ENCODE peak calls at places on chromosomes 3 and 15, in ten cellular contexts. Y is adrenal gland, T is upper lobe of right lung, A is HL-60, Q is heart left ventricle, N is AG04450, W is stomach, M is tibial nerve, I is HCT116, Z is brain microvascular endothelial cell. E is an unnamed sample.

GRCh38 chr3:195187609-195188529 is 83.1 kb downstream of the XXYLT1 start:
- DNase-seq in Y (peak), T (no peak), A (no peak), Q (no peak), N (no peak), W (no peak), M (no peak), I (no peak), Z (no peak), E (no peak)

GRCh38 chr3:145134738-145135137 is 1026.2 kb downstream of the PLOD2 start:
- DNase-seq in Y (no peak), T (no peak), A (no peak), Q (no peak), N (no peak), W (no peak), M (no peak), I (no peak), Z (no peak), E (no peak)

GRCh38 chr15:95458736-95459135 is 871.8 kb upstream of the NR2F2 start:
- DNase-seq in Y (no peak), T (no peak), A (no peak), Q (no peak), N (no peak), W (no peak), M (no peak), I (no peak), Z (no peak), E (no peak)

GRCh38 chr3:149468504-149469212 is 5.8 kb upstream of the TM4SF4 start:
- DNase-seq in Y (no peak), T (no peak), A (no peak), Q (no peak), N (no peak), W (peak), M (no peak), I (no peak), Z (no peak), E (no peak)

GRCh38 chr3:141266797-141267555 is 35.4 kb downstream of the PXYLP1 start:
- DNase-seq in Y (peak), T (no peak), A (no peak), Q (no peak), N (no peak), W (no peak), M (no peak), I (no peak), Z (no peak), E (peak)

GRCh38 chr15:31271706-31272557 is 54.7 kb upstream of the KLF13 start:
- DNase-seq in Y (peak), T (no peak), A (no peak), Q (peak), N (no peak), W (peak), M (no peak), I (no peak), Z (no peak), E (peak)

GRCh38 chr15:48905216-48905615 is 27.3 kb downstream of the EID1 start:
- DNase-seq in Y (no peak), T (no peak), A (no peak), Q (no peak), N (no peak), W (no peak), M (no peak), I (no peak), Z (no peak), E (no peak)

GRCh38 chr15:32717290-32718081 is at the start of gene GREM1:
- DNase-seq in Y (no peak), T (no peak), A (no peak), Q (no peak), N (no peak), W (no peak), M (no peak), I (no peak), Z (peak), E (no peak)

GRCh38 chr15:101425787-101426365 is 63.6 kb downstream of the PCSK6 start:
- DNase-seq in Y (no peak), T (no peak), A (no peak), Q (no peak), N (no peak), W (no peak), M (no peak), I (no peak), Z (no peak), E (no peak)

GRCh38 chr3:111324645-111325044 is 217.4 kb upstream of the CD96 start:
- DNase-seq in Y (no peak), T (no peak), A (no peak), Q (no peak), N (no peak), W (no peak), M (no peak), I (no peak), Z (no peak), E (no peak)

GRCh38 chr3:32815812-32816438 is 1.9 kb upstream of the TRIM71 start:
- DNase-seq in Y (no peak), T (no peak), A (no peak), Q (no peak), N (no peak), W (no peak), M (no peak), I (no peak), Z (no peak), E (no peak)

GRCh38 chr3:71859128-71859519 is 74.2 kb upstream of the PROK2 start:
- DNase-seq in Y (no peak), T (no peak), A (peak), Q (no peak), N (no peak), W (no peak), M (no peak), I (peak), Z (no peak), E (no peak)

GRCh38 chr3:160180581-160181216 is 44.5 kb upstream of the C3orf80 start:
- DNase-seq in Y (peak), T (no peak), A (no peak), Q (no peak), N (no peak), W (no peak), M (no peak), I (no peak), Z (no peak), E (no peak)

GRCh38 chr3:184674626-184675025 is 37.2 kb downstream of the MAGEF1 start:
- DNase-seq in Y (no peak), T (no peak), A (no peak), Q (no peak), N (no peak), W (no peak), M (no peak), I (no peak), Z (no peak), E (no peak)

GRCh38 chr3:129329858-129330257 is 51.2 kb downstream of the HMCES start:
- DNase-seq in Y (no peak), T (no peak), A (no peak), Q (no peak), N (no peak), W (no peak), M (no peak), I (no peak), Z (no peak), E (no peak)

GRCh38 chr3:129327510-129327909 is 48.8 kb downstream of the HMCES start:
- DNase-seq in Y (no peak), T (no peak), A (no peak), Q (no peak), N (no peak), W (no peak), M (no peak), I (no peak), Z (no peak), E (no peak)

GRCh38 chr3:129326591-129326990 is 47.9 kb downstream of the HMCES start:
- DNase-seq in Y (no peak), T (no peak), A (no peak), Q (no peak), N (no peak), W (no peak), M (no peak), I (no peak), Z (no peak), E (no peak)

GRCh38 chr3:129333891-129334290 is 55.2 kb downstream of the HMCES start:
- DNase-seq in Y (no peak), T (no peak), A (no peak), Q (no peak), N (no peak), W (no peak), M (no peak), I (no peak), Z (no peak), E (no peak)

DNA sequence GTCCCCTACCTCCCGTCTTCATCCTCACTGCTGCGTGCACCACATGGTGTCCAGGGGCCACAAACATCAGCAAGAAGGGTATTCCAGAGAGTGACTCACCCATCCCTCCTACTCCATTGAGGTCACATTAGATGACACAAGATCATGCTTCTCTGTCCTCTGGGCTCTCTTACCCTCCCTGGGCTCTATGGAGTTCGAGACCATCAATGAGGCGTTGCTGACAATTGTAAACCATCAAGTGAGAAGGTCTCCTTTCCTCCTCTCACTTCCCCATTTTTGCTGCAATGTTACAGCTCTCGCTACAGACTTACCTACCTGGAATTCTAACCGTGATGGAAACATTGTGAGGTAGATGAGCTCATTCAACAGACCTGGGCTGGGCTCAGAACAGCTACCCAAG is 51.7 kb downstream of the HMCES start:
- DNase-seq in Y (no peak), T (no peak), A (no peak), Q (no peak), N (no peak), W (no peak), M (no peak), I (no peak), Z (no peak), E (no peak)
- H3K4me3 ChIP-seq in Y (no peak), T (no peak), A (no peak), Q (no peak), N (no peak), W (no peak), M (no peak), I (no peak), Z (no peak), E (no peak)

GRCh38 chr3:85360742-85361387 is 402.1 kb downstream of the CADM2 start:
- DNase-seq in Y (peak), T (no peak), A (no peak), Q (no peak), N (no peak), W (peak), M (no peak), I (no peak), Z (peak), E (no peak)
- TF ChIP-seq CTCF in Y (peak), T (peak), A (peak), Q (no peak), N (peak), W (no peak), M (peak), I (no peak), Z (peak), E (no peak)

GRCh38 chr15:69467636-69468035 is 15.0 kb downstream of the RPLP1 start:
- DNase-seq in Y (peak), T (peak), A (no peak), Q (no peak), N (no peak), W (peak), M (no peak), I (no peak), Z (no peak), E (no peak)

GRCh38 chr15:69465253-69465652 is 12.6 kb downstream of the RPLP1 start:
- DNase-seq in Y (peak), T (no peak), A (no peak), Q (no peak), N (no peak), W (no peak), M (no peak), I (no peak), Z (no peak), E (no peak)

GRCh38 chr15:69469467-69470191 is 17.0 kb downstream of the RPLP1 start:
- DNase-seq in Y (peak), T (no peak), A (no peak), Q (no peak), N (no peak), W (no peak), M (no peak), I (no peak), Z (peak), E (no peak)

GRCh38 chr15:69466733-69467132 is 14.1 kb downstream of the RPLP1 start:
- DNase-seq in Y (no peak), T (no peak), A (no peak), Q (no peak), N (no peak), W (no peak), M (no peak), I (no peak), Z (no peak), E (no peak)

DNA sequence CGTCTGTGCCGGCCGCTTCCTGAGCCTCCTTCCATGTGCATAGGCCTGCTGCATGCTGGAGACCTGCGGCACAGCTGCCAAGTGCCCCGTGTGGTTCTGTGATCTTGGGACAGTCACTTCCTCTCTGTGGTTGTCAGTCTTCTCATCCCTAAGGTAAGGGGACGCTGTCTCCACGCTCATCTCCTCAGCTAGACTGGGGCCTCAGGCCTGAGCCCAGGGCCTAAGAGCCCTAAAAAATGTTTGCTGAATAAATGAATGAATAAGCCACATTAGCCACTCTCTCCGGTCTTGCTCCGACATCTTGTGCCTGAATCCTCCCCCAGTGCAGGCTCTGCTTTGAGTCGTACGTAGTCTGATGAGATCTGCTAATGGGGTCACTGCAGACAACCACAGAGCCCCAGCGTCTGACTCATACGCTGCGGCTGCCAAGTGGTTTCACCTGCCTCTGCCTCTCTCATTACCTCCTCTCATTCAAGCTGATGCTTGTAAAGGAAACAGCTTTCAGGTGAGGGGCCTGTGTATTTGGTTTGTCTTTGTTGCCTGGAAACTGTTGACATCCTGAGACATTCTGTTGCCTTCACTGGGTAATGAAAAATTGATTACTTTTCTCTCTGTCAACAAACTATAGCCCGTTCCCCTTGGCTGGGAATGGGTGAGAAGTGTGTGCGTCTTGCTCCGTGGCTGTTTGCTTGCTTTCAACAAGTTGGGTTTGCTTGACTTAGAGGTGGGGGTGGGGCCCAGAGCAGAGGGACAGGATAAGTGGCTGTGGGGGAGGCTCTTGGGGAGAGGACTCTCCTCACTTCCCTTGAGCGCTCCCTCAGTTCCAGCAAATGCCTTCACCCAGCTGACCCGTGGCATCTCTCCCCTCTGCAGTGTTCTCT is 15.9 kb downstream of the RPLP1 start:
- DNase-seq in Y (peak), T (peak), A (peak), Q (no peak), N (peak), W (peak), M (no peak), I (no peak), Z (peak), E (no peak)
- H3K27ac ChIP-seq in Y (no peak), T (peak), A (peak), Q (no peak), N (peak), W (peak), M (no peak), I (no peak), Z (no peak), E (no peak)

DNA sequence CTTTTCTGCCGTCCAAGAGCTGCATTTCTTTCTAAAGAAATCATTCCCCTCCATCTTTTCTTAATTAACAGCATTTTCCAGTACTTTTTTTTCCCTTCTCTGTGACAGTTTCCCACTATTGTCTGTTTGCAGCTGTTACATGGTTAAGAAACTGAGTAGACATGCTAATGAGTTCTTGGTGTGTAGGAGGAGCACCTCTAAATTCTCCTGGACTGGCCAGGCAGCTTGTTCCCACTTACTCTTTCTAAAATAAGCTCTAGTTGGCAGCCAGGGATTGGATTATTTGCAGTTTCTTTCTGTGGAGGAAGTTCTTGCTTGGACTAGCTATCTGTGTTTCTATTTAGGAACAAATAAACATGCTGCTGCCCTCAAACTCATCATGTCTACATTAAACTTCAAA is 235.1 kb upstream of the GAP43 start:
- DNase-seq in Y (no peak), T (no peak), A (no peak), Q (no peak), N (no peak), W (no peak), M (no peak), I (no peak), Z (no peak), E (no peak)
- H3K4me3 ChIP-seq in Y (no peak), T (no peak), A (no peak), Q (no peak), N (no peak), W (no peak), M (no peak), I (no peak), Z (no peak), E (no peak)

GRCh38 chr3:22241110-22241509 is 490.1 kb upstream of the ZNF385D start:
- DNase-seq in Y (no peak), T (no peak), A (no peak), Q (no peak), N (no peak), W (no peak), M (no peak), I (no peak), Z (no peak), E (no peak)
- TF ChIP-seq CTCF in Y (no peak), T (no peak), A (no peak), Q (no peak), N (no peak), W (no peak), M (no peak), I (no peak), Z (no peak), E (no peak)

GRCh38 chr3:24595801-24596200 is 101.2 kb upstream of the THRB start:
- DNase-seq in Y (no peak), T (no peak), A (no peak), Q (no peak), N (peak), W (no peak), M (no peak), I (no peak), Z (no peak), E (no peak)

GRCh38 chr3:24598691-24599090 is 104.0 kb upstream of the THRB start:
- DNase-seq in Y (no peak), T (no peak), A (no peak), Q (no peak), N (no peak), W (no peak), M (no peak), I (no peak), Z (peak), E (no peak)

GRCh38 chr3:24591661-24592555 is 97.3 kb upstream of the THRB start:
- DNase-seq in Y (no peak), T (no peak), A (no peak), Q (no peak), N (no peak), W (no peak), M (no peak), I (no peak), Z (peak), E (no peak)

GRCh38 chr3:24601500-24601899 is 106.8 kb upstream of the THRB start:
- DNase-seq in Y (no peak), T (no peak), A (no peak), Q (no peak), N (no peak), W (no peak), M (no peak), I (no peak), Z (no peak), E (peak)

DNA sequence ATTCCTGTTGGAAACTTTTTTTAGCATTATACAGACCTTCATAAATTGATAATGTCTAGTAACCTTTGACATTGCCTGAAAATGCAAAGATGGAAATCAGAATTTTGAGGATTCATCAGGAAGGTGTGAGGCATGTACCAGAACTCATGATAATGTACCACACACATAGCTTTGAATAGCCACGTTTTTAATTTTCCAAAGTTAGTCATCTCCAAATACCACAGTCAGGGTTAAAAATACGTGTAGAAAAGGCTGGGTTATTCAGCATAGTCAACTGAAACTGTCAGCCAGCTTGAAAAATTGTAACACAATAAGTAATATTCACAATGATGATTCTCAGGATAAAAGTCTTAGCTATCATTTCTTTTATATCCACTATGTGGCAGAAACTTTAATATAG is 102.0 kb upstream of the THRB start:
- DNase-seq in Y (no peak), T (no peak), A (no peak), Q (no peak), N (no peak), W (no peak), M (no peak), I (no peak), Z (no peak), E (no peak)
- H3K27ac ChIP-seq in Y (no peak), T (no peak), A (no peak), Q (no peak), N (no peak), W (no peak), M (no peak), I (no peak), Z (no peak), E (no peak)

E was measured in tibial artery.